ENCODE peak calls at places on chromosomes 2 and 18, in six cellular contexts. One of them, this sample, is unnamed.

GRCh38 chr2:233418761-233419625 is 64.7 kb downstream of the DGKD start:
- DNase-seq in A172: peak; percentile 97
- DNase-seq in NCI-H1436: no peak
- DNase-seq in RWPE1: peak; percentile 39
- DNase-seq in stimulated activated CD4-positive, alpha-beta T cell treated with anti-CD3 and anti-CD28 coated beads, Interleukin-2, amount 100 ng/mL, for 48 hours: no peak
- DNase-seq in progenitor cell of endocrine pancreas: no peak
- DNase-seq in this sample: no peak

GRCh38 chr2:165594231-165594934 is 124.9 kb downstream of the CSRNP3 start:
- DNase-seq in RWPE1: no peak
- DNase-seq in progenitor cell of endocrine pancreas: no peak
- DNase-seq in stimulated activated CD4-positive, alpha-beta T cell treated with anti-CD3 and anti-CD28 coated beads, Interleukin-2, amount 100 ng/mL, for 48 hours: no peak
- DNase-seq in A172: no peak
- DNase-seq in NCI-H1436: no peak
- DNase-seq in this sample: no peak

GRCh38 chr18:67199993-67200617 is 316.4 kb downstream of the DSEL start:
- DNase-seq in A172: peak; percentile 19
- DNase-seq in progenitor cell of endocrine pancreas: no peak
- DNase-seq in stimulated activated CD4-positive, alpha-beta T cell treated with anti-CD3 and anti-CD28 coated beads, Interleukin-2, amount 100 ng/mL, for 48 hours: no peak
- DNase-seq in RWPE1: peak; percentile 25
- DNase-seq in NCI-H1436: peak; percentile 61
- DNase-seq in this sample: peak; percentile 87

GRCh38 chr2:43075906-43076585 is 150.4 kb downstream of the ZFP36L2 start:
- DNase-seq in A172: peak; percentile 79
- DNase-seq in NCI-H1436: no peak
- DNase-seq in RWPE1: no peak
- DNase-seq in progenitor cell of endocrine pancreas: no peak
- DNase-seq in stimulated activated CD4-positive, alpha-beta T cell treated with anti-CD3 and anti-CD28 coated beads, Interleukin-2, amount 100 ng/mL, for 48 hours: no peak
- DNase-seq in this sample: no peak

GRCh38 chr2:181203412-181203811 is 223.0 kb downstream of the UBE2E3 start:
- DNase-seq in progenitor cell of endocrine pancreas: no peak
- DNase-seq in stimulated activated CD4-positive, alpha-beta T cell treated with anti-CD3 and anti-CD28 coated beads, Interleukin-2, amount 100 ng/mL, for 48 hours: no peak
- DNase-seq in NCI-H1436: no peak
- DNase-seq in A172: peak; percentile 97
- DNase-seq in RWPE1: peak; percentile 76
- DNase-seq in this sample: no peak

GRCh38 chr2:1440581-1440980 is 27.3 kb downstream of the TPO start:
- DNase-seq in RWPE1: peak; percentile 26
- DNase-seq in NCI-H1436: no peak
- DNase-seq in A172: no peak
- DNase-seq in stimulated activated CD4-positive, alpha-beta T cell treated with anti-CD3 and anti-CD28 coated beads, Interleukin-2, amount 100 ng/mL, for 48 hours: no peak
- DNase-seq in progenitor cell of endocrine pancreas: no peak
- DNase-seq in this sample: no peak

GRCh38 chr2:13660231-13660630 is 943.5 kb downstream of the TRIB2 start:
- DNase-seq in NCI-H1436: no peak
- DNase-seq in A172: no peak
- DNase-seq in stimulated activated CD4-positive, alpha-beta T cell treated with anti-CD3 and anti-CD28 coated beads, Interleukin-2, amount 100 ng/mL, for 48 hours: no peak
- DNase-seq in progenitor cell of endocrine pancreas: no peak
- DNase-seq in RWPE1: no peak
- DNase-seq in this sample: no peak

GRCh38 chr2:233084488-233084887 is 24.3 kb downstream of the INPP5D start:
- DNase-seq in NCI-H1436: no peak
- DNase-seq in A172: no peak
- DNase-seq in progenitor cell of endocrine pancreas: no peak
- DNase-seq in RWPE1: no peak
- DNase-seq in stimulated activated CD4-positive, alpha-beta T cell treated with anti-CD3 and anti-CD28 coated beads, Interleukin-2, amount 100 ng/mL, for 48 hours: no peak
- DNase-seq in this sample: no peak

GRCh38 chr2:20623241-20623640 is 27.7 kb downstream of the HS1BP3 start:
- DNase-seq in progenitor cell of endocrine pancreas: no peak
- DNase-seq in stimulated activated CD4-positive, alpha-beta T cell treated with anti-CD3 and anti-CD28 coated beads, Interleukin-2, amount 100 ng/mL, for 48 hours: no peak
- DNase-seq in NCI-H1436: no peak
- DNase-seq in RWPE1: no peak
- DNase-seq in A172: no peak
- DNase-seq in this sample: no peak

GRCh38 chr2:68715353-68716041 is 19.1 kb upstream of the ARHGAP25 start:
- DNase-seq in stimulated activated CD4-positive, alpha-beta T cell treated with anti-CD3 and anti-CD28 coated beads, Interleukin-2, amount 100 ng/mL, for 48 hours: peak; percentile 60
- DNase-seq in A172: peak; percentile 76
- DNase-seq in RWPE1: peak; percentile 81
- DNase-seq in NCI-H1436: peak; percentile 38
- DNase-seq in progenitor cell of endocrine pancreas: peak; percentile 46
- DNase-seq in this sample: peak; percentile 87

GRCh38 chr2:190698895-190699294 is 50.0 kb downstream of the NAB1 start:
- DNase-seq in stimulated activated CD4-positive, alpha-beta T cell treated with anti-CD3 and anti-CD28 coated beads, Interleukin-2, amount 100 ng/mL, for 48 hours: no peak
- DNase-seq in A172: no peak
- DNase-seq in progenitor cell of endocrine pancreas: no peak
- DNase-seq in RWPE1: no peak
- DNase-seq in NCI-H1436: no peak
- DNase-seq in this sample: no peak

GRCh38 chr2:88114821-88115220 is 13.0 kb downstream of the FABP1 start:
- DNase-seq in A172: no peak
- DNase-seq in stimulated activated CD4-positive, alpha-beta T cell treated with anti-CD3 and anti-CD28 coated beads, Interleukin-2, amount 100 ng/mL, for 48 hours: no peak
- DNase-seq in NCI-H1436: no peak
- DNase-seq in RWPE1: no peak
- DNase-seq in progenitor cell of endocrine pancreas: no peak
- DNase-seq in this sample: no peak

GRCh38 chr2:215594766-215595165 is 158.9 kb upstream of the FN1 start:
- DNase-seq in RWPE1: no peak
- DNase-seq in progenitor cell of endocrine pancreas: no peak
- DNase-seq in NCI-H1436: no peak
- DNase-seq in A172: no peak
- DNase-seq in stimulated activated CD4-positive, alpha-beta T cell treated with anti-CD3 and anti-CD28 coated beads, Interleukin-2, amount 100 ng/mL, for 48 hours: no peak
- DNase-seq in this sample: no peak

GRCh38 chr2:49248506-49248905 is 94.2 kb upstream of the FSHR start:
- DNase-seq in stimulated activated CD4-positive, alpha-beta T cell treated with anti-CD3 and anti-CD28 coated beads, Interleukin-2, amount 100 ng/mL, for 48 hours: no peak
- DNase-seq in A172: peak; percentile 64
- DNase-seq in progenitor cell of endocrine pancreas: no peak
- DNase-seq in RWPE1: peak; percentile 43
- DNase-seq in NCI-H1436: no peak
- DNase-seq in this sample: peak; percentile 60

GRCh38 chr18:53698907-53699306 is 525.6 kb downstream of the MBD2 start:
- DNase-seq in progenitor cell of endocrine pancreas: peak; percentile 22
- DNase-seq in A172: peak; percentile 11
- DNase-seq in RWPE1: peak; percentile 14
- DNase-seq in NCI-H1436: peak; percentile 73
- DNase-seq in stimulated activated CD4-positive, alpha-beta T cell treated with anti-CD3 and anti-CD28 coated beads, Interleukin-2, amount 100 ng/mL, for 48 hours: no peak
- DNase-seq in this sample: peak; percentile 82

GRCh38 chr2:233470007-233470687 is 96.4 kb downstream of the USP40 start:
- DNase-seq in RWPE1: no peak
- DNase-seq in stimulated activated CD4-positive, alpha-beta T cell treated with anti-CD3 and anti-CD28 coated beads, Interleukin-2, amount 100 ng/mL, for 48 hours: no peak
- DNase-seq in A172: no peak
- DNase-seq in progenitor cell of endocrine pancreas: no peak
- DNase-seq in NCI-H1436: no peak
- DNase-seq in this sample: no peak

GRCh38 chr2:127185093-127185492 is 35.0 kb downstream of the CYP27C1 start:
- DNase-seq in progenitor cell of endocrine pancreas: no peak
- DNase-seq in A172: no peak
- DNase-seq in NCI-H1436: no peak
- DNase-seq in RWPE1: no peak
- DNase-seq in stimulated activated CD4-positive, alpha-beta T cell treated with anti-CD3 and anti-CD28 coated beads, Interleukin-2, amount 100 ng/mL, for 48 hours: no peak
- DNase-seq in this sample: no peak

GRCh38 chr2:10120938-10121574 is 1.5 kb upstream of the RRM2 start:
- DNase-seq in A172: no peak
- DNase-seq in progenitor cell of endocrine pancreas: no peak
- DNase-seq in NCI-H1436: peak; percentile 54
- DNase-seq in stimulated activated CD4-positive, alpha-beta T cell treated with anti-CD3 and anti-CD28 coated beads, Interleukin-2, amount 100 ng/mL, for 48 hours: no peak
- DNase-seq in RWPE1: no peak
- DNase-seq in this sample: peak; percentile 62

GRCh38 chr2:169933124-169933711 is 106.0 kb downstream of the UBR3 start:
- DNase-seq in stimulated activated CD4-positive, alpha-beta T cell treated with anti-CD3 and anti-CD28 coated beads, Interleukin-2, amount 100 ng/mL, for 48 hours: no peak
- DNase-seq in A172: peak; percentile 11
- DNase-seq in NCI-H1436: peak; percentile 50
- DNase-seq in RWPE1: peak; percentile 36
- DNase-seq in progenitor cell of endocrine pancreas: no peak
- DNase-seq in this sample: peak; percentile 85

GRCh38 chr2:43312751-43313641 is 86.6 kb upstream of the ZFP36L2 start:
- DNase-seq in A172: peak; percentile 76
- DNase-seq in progenitor cell of endocrine pancreas: no peak
- DNase-seq in stimulated activated CD4-positive, alpha-beta T cell treated with anti-CD3 and anti-CD28 coated beads, Interleukin-2, amount 100 ng/mL, for 48 hours: no peak
- DNase-seq in RWPE1: no peak
- DNase-seq in NCI-H1436: no peak
- DNase-seq in this sample: peak; percentile 83

GRCh38 chr2:7693246-7694065 is 776.2 kb downstream of the RNF144A start:
- DNase-seq in NCI-H1436: no peak
- DNase-seq in A172: no peak
- DNase-seq in stimulated activated CD4-positive, alpha-beta T cell treated with anti-CD3 and anti-CD28 coated beads, Interleukin-2, amount 100 ng/mL, for 48 hours: no peak
- DNase-seq in progenitor cell of endocrine pancreas: no peak
- DNase-seq in RWPE1: no peak
- DNase-seq in this sample: no peak

This sample was measured in DMS53.